ENCODE peak calls at places on chromosome 16, in ten cellular contexts. One of them, this sample, is unnamed.

GRCh38 chr16:48022496-48022895 is 133.3 kb downstream of the ABCC12 start:
- DNase-seq in caudate nucleus: no peak
- DNase-seq in MM.1S: no peak
- DNase-seq in fibroblast of the aortic adventitia: no peak
- DNase-seq in effector CD4-positive, alpha-beta T cell: no peak
- DNase-seq in mucosa of descending colon: no peak
- DNase-seq in NCI-H460: no peak
- DNase-seq in cerebellar cortex: no peak
- DNase-seq in natural killer cell: no peak
- DNase-seq in HCEC 1CT: no peak
- DNase-seq in this sample: no peak

GRCh38 chr16:71834291-71834690 is 11.5 kb upstream of the ATXN1L start:
- DNase-seq in caudate nucleus: no peak
- DNase-seq in MM.1S: no peak
- DNase-seq in fibroblast of the aortic adventitia: no peak
- DNase-seq in effector CD4-positive, alpha-beta T cell: no peak
- DNase-seq in mucosa of descending colon: no peak
- DNase-seq in NCI-H460: no peak
- DNase-seq in cerebellar cortex: no peak
- DNase-seq in natural killer cell: no peak
- DNase-seq in HCEC 1CT: no peak
- DNase-seq in this sample: no peak

GRCh38 chr16:19831678-19832077 is 53.0 kb downstream of the GPRC5B start:
- DNase-seq in caudate nucleus: no peak
- DNase-seq in MM.1S: no peak
- DNase-seq in fibroblast of the aortic adventitia: peak; percentile 65
- DNase-seq in effector CD4-positive, alpha-beta T cell: no peak
- DNase-seq in mucosa of descending colon: no peak
- DNase-seq in NCI-H460: no peak
- DNase-seq in cerebellar cortex: no peak
- DNase-seq in natural killer cell: no peak
- DNase-seq in HCEC 1CT: peak; percentile 85
- DNase-seq in this sample: no peak

GRCh38 chr16:79838860-79839259 is 238.3 kb upstream of the MAF start:
- DNase-seq in caudate nucleus: no peak
- DNase-seq in MM.1S: no peak
- DNase-seq in fibroblast of the aortic adventitia: no peak
- DNase-seq in effector CD4-positive, alpha-beta T cell: no peak
- DNase-seq in mucosa of descending colon: no peak
- DNase-seq in NCI-H460: no peak
- DNase-seq in cerebellar cortex: no peak
- DNase-seq in natural killer cell: no peak
- DNase-seq in HCEC 1CT: no peak
- DNase-seq in this sample: no peak

GRCh38 chr16:88468289-88469129 is 15.4 kb downstream of the ZFPM1 start:
- DNase-seq in caudate nucleus: no peak
- DNase-seq in MM.1S: no peak
- DNase-seq in fibroblast of the aortic adventitia: peak; percentile 46
- DNase-seq in effector CD4-positive, alpha-beta T cell: no peak
- DNase-seq in mucosa of descending colon: no peak
- DNase-seq in NCI-H460: peak; percentile 77
- DNase-seq in cerebellar cortex: peak; percentile 57
- DNase-seq in natural killer cell: no peak
- DNase-seq in HCEC 1CT: no peak
- DNase-seq in this sample: peak; percentile 75

GRCh38 chr16:68086860-68087268 is 1.7 kb downstream of the NFATC3 start:
- DNase-seq in caudate nucleus: no peak
- DNase-seq in MM.1S: no peak
- DNase-seq in fibroblast of the aortic adventitia: peak; percentile 34
- DNase-seq in effector CD4-positive, alpha-beta T cell: no peak
- DNase-seq in mucosa of descending colon: no peak
- DNase-seq in NCI-H460: no peak
- DNase-seq in cerebellar cortex: no peak
- DNase-seq in natural killer cell: no peak
- DNase-seq in HCEC 1CT: peak; percentile 26
- DNase-seq in this sample: no peak

GRCh38 chr16:46903255-46903905 is 19.2 kb downstream of the GPT2 start:
- DNase-seq in caudate nucleus: no peak
- DNase-seq in MM.1S: no peak
- DNase-seq in fibroblast of the aortic adventitia: no peak
- DNase-seq in effector CD4-positive, alpha-beta T cell: no peak
- DNase-seq in mucosa of descending colon: peak; percentile 79
- DNase-seq in NCI-H460: no peak
- DNase-seq in cerebellar cortex: no peak
- DNase-seq in natural killer cell: no peak
- DNase-seq in HCEC 1CT: no peak
- DNase-seq in this sample: no peak

GRCh38 chr16:50816901-50817555 is 75.1 kb downstream of the CYLD start:
- DNase-seq in caudate nucleus: no peak
- DNase-seq in MM.1S: no peak
- DNase-seq in fibroblast of the aortic adventitia: no peak
- DNase-seq in effector CD4-positive, alpha-beta T cell: no peak
- DNase-seq in mucosa of descending colon: no peak
- DNase-seq in NCI-H460: no peak
- DNase-seq in cerebellar cortex: no peak
- DNase-seq in natural killer cell: no peak
- DNase-seq in HCEC 1CT: no peak
- DNase-seq in this sample: no peak

GRCh38 chr16:58679763-58680162 is 4.8 kb downstream of the SLC38A7 start:
- DNase-seq in caudate nucleus: no peak
- DNase-seq in MM.1S: no peak
- DNase-seq in fibroblast of the aortic adventitia: no peak
- DNase-seq in effector CD4-positive, alpha-beta T cell: no peak
- DNase-seq in mucosa of descending colon: no peak
- DNase-seq in NCI-H460: no peak
- DNase-seq in cerebellar cortex: no peak
- DNase-seq in natural killer cell: no peak
- DNase-seq in HCEC 1CT: no peak
- DNase-seq in this sample: peak; percentile 53

GRCh38 chr16:67164599-67165061 is at the start of gene HSF4:
- DNase-seq in caudate nucleus: peak; percentile 62
- DNase-seq in MM.1S: peak; percentile 78
- DNase-seq in fibroblast of the aortic adventitia: no peak
- DNase-seq in effector CD4-positive, alpha-beta T cell: no peak
- DNase-seq in mucosa of descending colon: peak; percentile 74
- DNase-seq in NCI-H460: peak; percentile 74
- DNase-seq in cerebellar cortex: peak; percentile 66
- DNase-seq in natural killer cell: no peak
- DNase-seq in HCEC 1CT: peak; percentile 34
- DNase-seq in this sample: peak; percentile 83

GRCh38 chr16:11783319-11784047 is 13.6 kb downstream of the ZC3H7A start:
- DNase-seq in caudate nucleus: no peak
- DNase-seq in MM.1S: peak; percentile 70
- DNase-seq in fibroblast of the aortic adventitia: peak; percentile 80
- DNase-seq in effector CD4-positive, alpha-beta T cell: peak; percentile 54
- DNase-seq in mucosa of descending colon: no peak
- DNase-seq in NCI-H460: no peak
- DNase-seq in cerebellar cortex: no peak
- DNase-seq in natural killer cell: peak; percentile 39
- DNase-seq in HCEC 1CT: peak; percentile 20
- DNase-seq in this sample: no peak

This sample was measured in right lobe of liver.